ENCODE peak calls at places on chromosomes 11 and 22, in six cellular contexts. W is HL-60, D is choroid plexus epithelial cell, K is HFFc6, Q is uterus, L is endothelial cell. E is an unnamed sample.

GRCh38 chr22:26903030-26903856 is 245.9 kb downstream of the MIAT start:
- DNase-seq in W (no peak), L (peak), D (no peak), Q (no peak), K (no peak), E (no peak)

GRCh38 chr22:27394806-27395404 is 406.7 kb downstream of the MN1 start:
- DNase-seq in Q (no peak), W (no peak), K (no peak), L (no peak), D (no peak), E (no peak)

GRCh38 chr11:79626135-79626748 is 185.4 kb upstream of the TENM4 start:
- DNase-seq in D (no peak), L (no peak), K (peak), W (no peak), Q (no peak), E (no peak)

GRCh38 chr22:19448739-19449421 is 1.4 kb upstream of the C22orf39 start:
- DNase-seq in L (no peak), K (no peak), Q (no peak), W (no peak), D (no peak), E (no peak)

GRCh38 chr22:38172489-38173155 is 9.0 kb downstream of the PLA2G6 start:
- DNase-seq in K (no peak), L (peak), Q (peak), D (no peak), W (peak), E (no peak)

GRCh38 chr22:36398602-36399472 is 11.1 kb upstream of the MYH9 start:
- DNase-seq in D (peak), K (peak), L (no peak), Q (no peak), W (no peak), E (no peak)

GRCh38 chr11:116721983-116722382 is 50.8 kb downstream of the BUD13 start:
- DNase-seq in D (no peak), Q (no peak), K (no peak), W (no peak), L (no peak), E (no peak)

GRCh38 chr22:47249370-47249928 is 487.0 kb downstream of the TBC1D22A start:
- DNase-seq in K (no peak), W (no peak), Q (no peak), L (no peak), D (no peak), E (no peak)

GRCh38 chr11:9851366-9851765 is 187.5 kb downstream of the SWAP70 start:
- DNase-seq in W (no peak), L (no peak), K (peak), Q (no peak), D (peak), E (no peak)

GRCh38 chr11:121240650-121241299 is 51.8 kb upstream of the SC5D start:
- DNase-seq in K (peak), L (no peak), Q (no peak), W (no peak), D (no peak), E (no peak)

GRCh38 chr11:33543823-33544222 is 156.8 kb downstream of the C11orf91 start:
- DNase-seq in K (no peak), Q (no peak), D (peak), W (no peak), L (no peak), E (no peak)

GRCh38 chr11:75324189-75324588 is 27.3 kb downstream of the ARRB1 start:
- DNase-seq in W (no peak), K (no peak), L (no peak), D (no peak), Q (no peak), E (no peak)

GRCh38 chr22:20128902-20129746 is 2.5 kb upstream of the ZDHHC8 start:
- DNase-seq in Q (no peak), K (peak), W (peak), L (peak), D (peak), E (no peak)

GRCh38 chr11:65084598-65085375 is 765 bp downstream of the ZFPL1 start:
- DNase-seq in W (no peak), K (no peak), L (no peak), D (no peak), Q (no peak), E (no peak)

GRCh38 chr11:65087216-65087615 is 3.2 kb downstream of the ZFPL1 start:
- DNase-seq in D (no peak), L (no peak), W (no peak), K (no peak), Q (no peak), E (no peak)

GRCh38 chr11:65086809-65087208 is 2.8 kb downstream of the ZFPL1 start:
- DNase-seq in W (no peak), D (no peak), Q (no peak), L (no peak), K (no peak), E (no peak)

GRCh38 chr11:65083834-65084597 is at the start of the genes CDCA5 and ZFPL1:
- DNase-seq in D (peak), L (peak), K (peak), W (peak), Q (peak), E (peak)

DNA sequence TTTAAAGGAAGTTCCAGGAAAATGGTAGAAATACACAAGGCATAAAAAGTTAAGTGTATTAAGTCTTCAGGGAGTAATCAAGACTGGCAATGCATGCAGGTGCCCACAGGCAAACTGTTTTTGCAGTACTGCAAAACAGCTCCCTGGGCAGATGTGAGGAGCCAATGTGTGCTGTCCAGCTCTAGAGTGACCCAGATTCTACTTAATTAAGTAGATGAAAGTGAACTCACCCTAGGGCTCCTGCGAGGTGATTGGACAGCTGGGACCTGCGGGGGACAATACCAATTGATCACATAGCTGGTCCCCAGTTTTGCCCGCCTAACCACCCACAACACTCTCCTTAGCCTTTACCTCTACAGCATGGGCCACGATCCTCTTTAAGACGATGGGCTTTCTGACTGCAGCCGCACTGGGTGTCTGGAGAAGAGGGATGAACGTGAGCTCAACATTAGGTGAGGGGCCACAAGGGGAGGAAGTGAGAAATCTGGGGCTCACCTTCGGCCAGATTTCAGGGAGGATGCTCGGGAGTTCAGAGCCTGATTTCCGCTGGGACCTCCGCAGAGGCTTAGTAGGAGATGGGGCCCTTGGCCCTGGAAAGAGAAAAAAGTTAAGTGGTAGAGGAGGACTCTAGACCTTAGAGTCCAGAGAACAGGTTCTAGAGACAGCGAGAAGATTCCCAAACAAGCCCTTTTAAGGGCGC is 556 bp downstream of the CDCA5 start:
- DNase-seq in Q (no peak), D (no peak), K (peak), L (no peak), W (no peak), E (no peak)
- TF ChIP-seq CTCF in Q (no peak), D (no peak), K (no peak), L (no peak), W (no peak), E (no peak)

GRCh38 chr11:43130616-43131015 is 181.2 kb upstream of the API5 start:
- DNase-seq in K (no peak), L (peak), Q (no peak), D (no peak), W (no peak), E (no peak)
- TF ChIP-seq CTCF in K (no peak), L (no peak), Q (no peak), D (no peak), W (no peak), E (no peak)

GRCh38 chr11:135075740-135076139 is 663.7 kb upstream of the B3GAT1 start:
- DNase-seq in L (peak), Q (peak), D (peak), K (peak), W (peak), E (peak)

GRCh38 chr11:135069884-135070283 is 657.8 kb upstream of the B3GAT1 start:
- DNase-seq in L (no peak), W (no peak), Q (no peak), D (peak), K (peak), E (no peak)

GRCh38 chr11:135073870-135074269 is 661.8 kb upstream of the B3GAT1 start:
- DNase-seq in Q (no peak), D (no peak), W (no peak), K (no peak), L (no peak), E (no peak)

GRCh38 chr11:135073444-135073843 is 661.4 kb upstream of the B3GAT1 start:
- DNase-seq in W (no peak), L (no peak), K (no peak), Q (no peak), D (no peak), E (no peak)

DNA sequence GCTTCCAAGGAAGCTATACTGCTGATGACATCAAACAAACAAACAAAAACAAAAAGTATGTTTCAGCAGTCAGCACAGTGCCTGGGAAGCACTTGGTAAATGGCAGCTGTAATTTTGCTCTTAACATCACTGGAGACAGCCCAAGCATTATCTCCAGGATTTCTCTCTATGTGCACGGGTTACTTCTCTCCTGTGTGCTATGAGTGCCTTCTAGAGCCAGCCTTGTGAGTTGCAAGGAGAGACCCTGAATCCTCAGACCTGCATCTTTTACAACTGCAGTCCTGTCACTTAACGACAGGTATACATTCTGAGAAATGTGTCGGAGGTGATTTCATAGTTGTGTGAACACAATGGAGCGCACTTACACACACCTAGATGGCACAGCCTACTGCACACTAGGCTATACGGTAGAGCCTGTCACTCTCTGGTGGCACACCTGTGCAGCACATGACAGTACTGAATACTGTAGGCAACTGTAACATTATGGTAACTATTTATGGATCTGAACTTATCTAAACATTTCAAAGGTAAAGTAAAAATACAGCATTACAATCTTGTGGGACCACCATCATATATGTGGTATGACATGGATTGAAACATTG is 662.5 kb upstream of the B3GAT1 start:
- DNase-seq in L (no peak), W (no peak), Q (no peak), D (peak), K (no peak), E (no peak)
- TF ChIP-seq CTCF in L (no peak), W (no peak), Q (no peak), D (peak), K (no peak), E (no peak)

GRCh38 chr11:126408496-126408895 is 53.0 kb downstream of the ST3GAL4 start:
- DNase-seq in K (no peak), L (no peak), W (no peak), D (no peak), Q (no peak), E (no peak)

GRCh38 chr11:126408901-126409670 is 53.6 kb downstream of the ST3GAL4 start:
- DNase-seq in L (no peak), D (no peak), W (no peak), K (no peak), Q (no peak), E (no peak)

GRCh38 chr11:126411971-126412381 is 56.5 kb downstream of the ST3GAL4 start:
- DNase-seq in D (peak), L (no peak), Q (peak), W (no peak), K (no peak), E (no peak)

GRCh38 chr11:126413426-126413825 is 57.9 kb downstream of the ST3GAL4 start:
- DNase-seq in D (no peak), W (no peak), L (no peak), Q (no peak), K (no peak), E (no peak)

DNA sequence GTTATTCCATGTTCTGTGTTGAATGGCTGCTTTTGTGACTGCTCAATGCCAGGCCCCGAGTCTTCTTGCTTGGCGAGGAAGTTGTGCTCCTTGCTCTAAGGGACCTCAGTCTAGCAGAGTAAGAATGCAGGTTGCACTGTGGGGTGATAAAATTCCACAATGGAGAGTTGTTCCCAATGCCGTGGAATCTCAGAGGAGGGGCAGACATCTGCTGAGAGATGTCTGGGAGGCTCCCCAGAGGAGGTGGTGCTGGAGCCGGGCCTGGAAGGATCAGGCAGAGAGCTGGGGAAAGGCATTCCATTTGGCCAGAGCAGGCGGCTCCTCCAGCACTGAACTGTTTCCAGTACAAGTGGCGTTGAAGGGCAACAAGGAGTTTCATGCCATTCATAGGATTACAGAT is 55.2 kb downstream of the ST3GAL4 start:
- DNase-seq in D (no peak), Q (no peak), W (no peak), K (no peak), L (no peak), E (no peak)
- TF ChIP-seq CTCF in D (no peak), Q (no peak), W (no peak), K (no peak), L (no peak), E (no peak)

GRCh38 chr11:62792193-62792575 is 378 bp upstream of the TMEM223 start:
- DNase-seq in D (no peak), L (no peak), K (no peak), Q (no peak), W (no peak), E (no peak)
- TF ChIP-seq CTCF in D (no peak), L (no peak), K (peak), Q (no peak), W (no peak), E (no peak)